ENCODE peak calls at places on chromosomes 12 and 14, in nine cellular contexts. F is kidney epithelial cell, J is SK-N-SH, C is bronchial epithelial cell, X is AG10803, I is heart left ventricle, T is cardiac muscle cell, Y is tibial nerve, V is body of pancreas. U is an unnamed sample.

GRCh38 chr14:77965919-77966435 is 166.1 kb downstream of the ADCK1 start:
- DNase-seq in V (peak), Y (no peak), I (no peak), J (peak), C (peak), X (peak), T (peak), F (peak), U (peak)

GRCh38 chr14:32224731-32225377 is 21.8 kb upstream of the RNU6-8 start:
- DNase-seq in F (peak), Y (no peak), T (peak), I (peak), J (peak), C (peak), X (peak), V (peak), U (peak)

GRCh38 chr14:89137514-89138163 is 279.4 kb downstream of the FOXN3 start:
- DNase-seq in C (peak), I (no peak), Y (no peak), V (peak), T (no peak), F (peak), J (peak), X (peak), U (peak)

GRCh38 chr12:102690267-102690666 is 209.9 kb upstream of the IGF1 start:
- DNase-seq in V (no peak), J (no peak), T (no peak), I (no peak), F (no peak), Y (no peak), C (no peak), X (no peak), U (no peak)

GRCh38 chr12:16603916-16604575 is 1.9 kb downstream of the LMO3 start:
- DNase-seq in F (no peak), T (peak), C (peak), Y (no peak), I (no peak), X (no peak), V (peak), J (peak), U (no peak)

GRCh38 chr14:89293349-89293916 is 123.6 kb downstream of the FOXN3 start:
- DNase-seq in T (no peak), V (no peak), F (no peak), I (no peak), X (no peak), C (no peak), Y (no peak), J (no peak), U (no peak)

GRCh38 chr12:63882844-63883243 is 38.3 kb downstream of the SRGAP1 start:
- DNase-seq in Y (no peak), I (peak), F (no peak), T (peak), J (peak), C (no peak), V (peak), X (no peak), U (no peak)

GRCh38 chr14:45743884-45744283 is 490.9 kb upstream of the MIS18BP1 start:
- DNase-seq in X (no peak), C (peak), I (no peak), V (no peak), Y (no peak), J (no peak), F (peak), T (no peak), U (no peak)

GRCh38 chr14:66140213-66140918 is 345.8 kb upstream of the CCDC196 start:
- DNase-seq in X (no peak), F (no peak), V (no peak), J (no peak), Y (no peak), C (no peak), T (no peak), I (no peak), U (no peak)

GRCh38 chr12:98745578-98746391 is 100.7 kb downstream of the APAF1 start:
- DNase-seq in C (no peak), J (peak), F (no peak), X (peak), V (no peak), Y (no peak), T (peak), I (peak), U (no peak)

GRCh38 chr12:22275847-22276246 is 58.7 kb downstream of the ST8SIA1 start:
- DNase-seq in X (peak), I (peak), V (peak), C (peak), J (no peak), F (peak), Y (peak), T (peak), U (peak)

GRCh38 chr12:86660488-86661171 is 404.4 kb upstream of the MGAT4C start:
- DNase-seq in J (no peak), F (peak), X (no peak), I (no peak), V (no peak), T (no peak), Y (no peak), C (peak), U (peak)

GRCh38 chr14:22472935-22473854 is 115.8 kb downstream of the DAD1 start:
- DNase-seq in T (peak), J (peak), C (peak), Y (peak), I (peak), F (no peak), X (peak), V (peak), U (peak)

GRCh38 chr12:116916714-116917114 is 6.0 kb downstream of the FBXW8 start:
- DNase-seq in X (peak), Y (no peak), F (peak), J (no peak), V (peak), C (peak), T (peak), I (peak), U (peak)

GRCh38 chr14:100334904-100335303 is 11.8 kb downstream of the SLC25A47 start:
- DNase-seq in V (no peak), F (no peak), X (no peak), I (no peak), C (no peak), T (no peak), Y (no peak), J (no peak), U (no peak)

GRCh38 chr12:67773896-67774295 is 125.4 kb downstream of the DYRK2 start:
- DNase-seq in J (no peak), X (no peak), I (no peak), C (no peak), Y (no peak), V (no peak), T (no peak), F (no peak), U (peak)

GRCh38 chr14:90831821-90832220 is 15.6 kb upstream of the TTC7B start:
- DNase-seq in J (no peak), V (no peak), I (no peak), C (no peak), T (no peak), Y (no peak), X (no peak), F (no peak), U (no peak)

GRCh38 chr14:22847661-22848341 is 11.4 kb downstream of the MMP14 start:
- DNase-seq in T (no peak), X (peak), J (peak), V (no peak), C (no peak), F (no peak), Y (no peak), I (no peak), U (peak)

GRCh38 chr14:47278233-47278842 is 397.1 kb downstream of the MDGA2 start:
- DNase-seq in F (no peak), T (peak), V (peak), J (peak), I (no peak), Y (peak), C (peak), X (no peak), U (peak)

GRCh38 chr14:21026251-21026987 is 1.6 kb upstream of the NDRG2 start:
- DNase-seq in J (no peak), I (peak), T (no peak), Y (no peak), F (no peak), X (no peak), C (no peak), V (no peak), U (no peak)

GRCh38 chr12:92408072-92408900 is 262.6 kb upstream of the BTG1 start:
- DNase-seq in T (no peak), Y (peak), C (peak), I (no peak), F (no peak), J (peak), V (peak), X (peak), U (no peak)

GRCh38 chr12:3463927-3464326 is 27.1 kb upstream of the PRMT8 start:
- DNase-seq in J (no peak), F (no peak), X (no peak), T (no peak), I (no peak), C (peak), V (no peak), Y (no peak), U (peak)

GRCh38 chr12:76927170-76927784 is 48.5 kb upstream of the CSRP2 start:
- DNase-seq in Y (peak), J (peak), V (no peak), I (no peak), X (peak), F (no peak), T (peak), C (peak), U (peak)

GRCh38 chr12:94535614-94535932 is 75.9 kb upstream of the CEP83 start:
- DNase-seq in J (no peak), V (peak), F (no peak), T (no peak), I (no peak), Y (no peak), X (no peak), C (no peak), U (no peak)

DNA sequence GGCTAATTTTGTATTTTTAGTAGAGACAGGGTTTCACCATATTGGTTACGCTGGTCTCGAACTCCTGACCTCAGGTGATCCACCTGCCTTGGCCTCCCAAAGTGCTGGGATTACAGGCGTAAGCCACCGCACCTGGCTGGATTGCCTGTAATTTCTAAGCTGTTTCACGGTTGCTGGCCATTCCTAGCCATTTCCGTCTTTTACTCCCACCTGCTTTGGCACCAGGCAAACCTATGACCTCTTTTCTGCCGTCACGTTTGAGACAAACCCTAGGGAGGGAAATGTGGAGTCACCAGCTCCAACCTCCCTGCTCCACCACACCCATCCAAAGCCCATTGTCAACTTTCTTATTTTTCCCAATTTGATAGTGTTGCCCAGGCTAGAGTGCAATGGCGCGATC is 1.2 kb downstream of the GPR132 start:
- DNase-seq in F (no peak), C (no peak), V (no peak), I (no peak), X (no peak), Y (no peak), T (no peak), J (no peak), U (no peak)
- H3K4me3 ChIP-seq in F (no peak), C (no peak), V (no peak), I (no peak), X (no peak), Y (peak), T (no peak), J (no peak), U (no peak)

GRCh38 chr12:90490355-90490754 is 464.6 kb downstream of the CCER1 start:
- DNase-seq in X (no peak), I (no peak), Y (no peak), J (no peak), F (no peak), C (no peak), V (no peak), T (no peak), U (no peak)
- TF ChIP-seq CTCF in X (no peak), I (no peak), Y (no peak), J (no peak), F (no peak), C (no peak), V (no peak), T (no peak), U (no peak)

DNA sequence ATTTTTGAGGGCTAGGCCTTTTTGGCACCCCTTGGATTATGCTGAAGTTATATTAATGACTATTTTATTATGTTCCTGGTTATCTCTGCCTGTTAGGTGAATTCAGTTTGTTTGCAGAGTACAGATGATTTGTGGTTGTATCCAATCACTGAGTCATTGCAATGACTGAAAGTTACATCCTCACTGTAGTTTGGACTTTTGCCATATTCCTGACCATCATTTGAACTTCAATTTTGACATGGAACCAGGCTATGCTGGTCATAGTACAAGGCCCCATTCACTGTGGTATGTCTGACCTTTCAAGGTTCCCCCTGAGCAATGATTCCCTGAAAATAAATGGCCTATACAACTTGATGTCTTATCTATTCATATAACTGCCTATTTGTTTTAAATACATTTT is 621.0 kb downstream of the CCER1 start:
- DNase-seq in T (no peak), Y (no peak), C (peak), V (no peak), I (no peak), F (peak), X (peak), J (no peak), U (peak)
- H3K4me3 ChIP-seq in T (no peak), Y (no peak), C (no peak), V (no peak), I (no peak), F (no peak), X (no peak), J (no peak), U (no peak)

GRCh38 chr12:14418526-14418925 is 53.0 kb downstream of the ATF7IP start:
- DNase-seq in X (peak), J (peak), F (no peak), I (no peak), V (no peak), T (no peak), C (peak), Y (no peak), U (peak)

GRCh38 chr12:14417717-14418116 is 52.2 kb downstream of the ATF7IP start:
- DNase-seq in Y (peak), F (peak), I (peak), V (peak), T (peak), J (peak), C (peak), X (peak), U (peak)

GRCh38 chr12:14410841-14411569 is 45.5 kb downstream of the ATF7IP start:
- DNase-seq in F (no peak), T (no peak), V (no peak), Y (no peak), J (no peak), X (peak), C (no peak), I (no peak), U (no peak)

GRCh38 chr12:14416658-14417057 is 51.2 kb downstream of the ATF7IP start:
- DNase-seq in V (peak), Y (no peak), J (peak), X (peak), C (peak), I (no peak), F (peak), T (peak), U (peak)
- TF ChIP-seq CTCF in V (peak), Y (no peak), J (no peak), X (peak), C (peak), I (no peak), F (no peak), T (peak), U (peak)